ENCODE peak calls at places on chromosome 19, in seven cellular contexts. J is endothelial cell, Q is LoVo, D is right lobe of liver, U is putamen, N is GM23338, L is iPS-NIHi11. H is an unnamed sample.

GRCh38 chr19:39740395-39740794 is 2.6 kb upstream of the CLC start:
- DNase-seq in Q (no peak), J (no peak), L (no peak), D (no peak), U (no peak), N (no peak), H (no peak)

GRCh38 chr19:49556412-49557398 is 23.7 kb downstream of the NOSIP start:
- DNase-seq in N (peak; percentile 94), Q (no peak), J (no peak), L (peak; percentile 62), D (no peak), U (no peak), H (no peak)

GRCh38 chr19:6221878-6222746 is 57.7 kb downstream of the MLLT1 start:
- DNase-seq in D (no peak), L (no peak), J (no peak), U (no peak), Q (no peak), N (no peak), H (no peak)

GRCh38 chr19:907183-907853 is 5.7 kb downstream of the R3HDM4 start:
- DNase-seq in N (no peak), Q (no peak), L (peak; percentile 2), U (no peak), J (no peak), D (no peak), H (no peak)

GRCh38 chr19:17540174-17540573 is 15.3 kb upstream of the COLGALT1 start:
- DNase-seq in N (no peak), D (no peak), U (no peak), L (no peak), J (no peak), Q (no peak), H (no peak)

GRCh38 chr19:33293255-33294057 is 8.9 kb downstream of the CEBPA start:
- DNase-seq in U (peak; percentile 34), N (no peak), Q (peak; percentile 79), J (no peak), L (no peak), D (peak; percentile 78), H (peak; percentile 64)

GRCh38 chr19:46985532-46986415 is 33.9 kb upstream of the NPAS1 start:
- DNase-seq in U (no peak), Q (no peak), D (no peak), L (no peak), N (no peak), J (no peak), H (no peak)

GRCh38 chr19:54893406-54893805 is 12.5 kb upstream of the NCR1 start:
- DNase-seq in J (no peak), U (no peak), L (peak; percentile 43), D (no peak), N (peak; percentile 94), Q (peak; percentile 69), H (no peak)

GRCh38 chr19:1093330-1093729 is 1.8 kb downstream of the POLR2E start:
- DNase-seq in J (no peak), L (no peak), U (no peak), N (no peak), D (no peak), Q (no peak), H (no peak)

GRCh38 chr19:33785795-33786194 is 10.9 kb upstream of the KCTD15 start:
- DNase-seq in L (no peak), D (no peak), U (no peak), N (no peak), Q (no peak), J (no peak), H (no peak)

GRCh38 chr19:55315956-55316525 is 9.1 kb downstream of the TMEM150B start:
- DNase-seq in L (no peak), U (no peak), J (no peak), N (no peak), D (no peak), Q (no peak), H (no peak)

GRCh38 chr19:14398563-14398962 is 17.3 kb downstream of the ADGRE5 start:
- DNase-seq in D (no peak), U (no peak), Q (no peak), N (no peak), L (no peak), J (no peak), H (no peak)

GRCh38 chr19:748274-748598 is 2.7 kb upstream of the MISP start:
- DNase-seq in Q (no peak), D (no peak), U (no peak), N (no peak), L (peak; percentile 64), J (no peak), H (no peak)

H was measured in HEK293T.